ENCODE peak calls at places on chromosomes 7 and 10, in six cellular contexts. J, T, W, O, I and E are unnamed samples.

GRCh38 chr10:482848-483247 is 206.6 kb downstream of the DIP2C start:
- DNase-seq in J (no peak), I (no peak), O (no peak), T (no peak), W (no peak), E (no peak)

GRCh38 chr10:72014785-72015480 is 50.7 kb downstream of the CHST3 start:
- DNase-seq in J (no peak), W (no peak), I (no peak), O (no peak), T (no peak), E (no peak)

GRCh38 chr7:35386082-35386815 is 132.3 kb upstream of the TBX20 start:
- DNase-seq in O (no peak), W (no peak), T (no peak), J (no peak), I (no peak), E (no peak)

GRCh38 chr7:30476401-30477145 is 2.0 kb downstream of the NOD1 start:
- DNase-seq in W (no peak), I (no peak), J (no peak), T (no peak), O (no peak), E (no peak)

GRCh38 chr10:27426948-27427467 is 77.1 kb upstream of the RAB18 start:
- DNase-seq in J (no peak), T (no peak), W (no peak), I (no peak), O (no peak), E (no peak)

GRCh38 chr10:99619851-99620712 is at the start of gene SLC25A28:
- DNase-seq in O (peak), J (peak), I (peak), W (peak), T (peak), E (peak)

GRCh38 chr7:4738711-4739527 is 36.5 kb upstream of the AP5Z1 start:
- DNase-seq in I (no peak), T (no peak), O (no peak), J (peak), W (peak), E (no peak)

GRCh38 chr10:77086081-77086480 is 551.5 kb downstream of the KCNMA1 start:
- DNase-seq in W (no peak), I (no peak), O (no peak), T (no peak), J (no peak), E (no peak)

GRCh38 chr7:52682993-52683392 is 352.4 kb upstream of the POM121L12 start:
- DNase-seq in I (no peak), J (no peak), O (no peak), W (no peak), T (no peak), E (no peak)

GRCh38 chr10:84523509-84523908 is 195.1 kb downstream of the CCSER2 start:
- DNase-seq in O (no peak), I (no peak), W (no peak), J (peak), T (no peak), E (no peak)

GRCh38 chr10:70647086-70647485 is 25.2 kb upstream of the ADAMTS14 start:
- DNase-seq in O (no peak), T (no peak), W (no peak), I (no peak), J (no peak), E (no peak)

GRCh38 chr7:71626206-71626605 is 494.3 kb downstream of the GALNT17 start:
- DNase-seq in T (no peak), I (no peak), O (no peak), W (no peak), J (no peak), E (no peak)

GRCh38 chr7:925601-926000 is 28.9 kb downstream of the ADAP1 start:
- DNase-seq in J (no peak), O (no peak), W (no peak), T (no peak), I (no peak), E (no peak)

GRCh38 chr10:67779455-67780205 is 58.4 kb downstream of the DNAJC12 start:
- DNase-seq in I (no peak), T (no peak), W (peak), O (no peak), J (peak), E (no peak)

GRCh38 chr7:80387634-80388033 is 124.2 kb downstream of the GNAT3 start:
- DNase-seq in T (no peak), W (no peak), I (no peak), J (no peak), O (no peak), E (no peak)

GRCh38 chr7:115910541-115911164 is 119.9 kb downstream of the TFEC start:
- DNase-seq in J (peak), O (no peak), T (no peak), W (no peak), I (no peak), E (no peak)

GRCh38 chr7:55569797-55570196 is 2.5 kb downstream of the VOPP1 start:
- DNase-seq in J (no peak), O (no peak), W (no peak), I (no peak), T (no peak), E (no peak)

GRCh38 chr10:85598646-85599045 is 767.9 kb downstream of the GRID1 start:
- DNase-seq in I (no peak), J (no peak), O (no peak), W (no peak), T (no peak), E (no peak)

GRCh38 chr7:63900394-63901203 is 98.0 kb upstream of the ZNF722 start:
- DNase-seq in W (peak), O (no peak), I (no peak), J (no peak), T (no peak), E (no peak)

GRCh38 chr10:6182454-6183098 is 20.2 kb upstream of the PFKFB3 start:
- DNase-seq in W (no peak), I (no peak), J (no peak), T (no peak), O (no peak), E (no peak)

GRCh38 chr10:44921506-44921905 is 10.4 kb downstream of the TMEM72 start:
- DNase-seq in T (no peak), J (no peak), O (no peak), I (no peak), W (no peak), E (no peak)

GRCh38 chr7:80584778-80585177 is 53.7 kb upstream of the CD36 start:
- DNase-seq in O (no peak), I (no peak), T (no peak), J (peak), W (no peak), E (no peak)

GRCh38 chr7:8893761-8894160 is 460.4 kb downstream of the NXPH1 start:
- DNase-seq in T (no peak), O (no peak), J (no peak), I (no peak), W (no peak), E (no peak)

GRCh38 chr7:3179456-3179855 is 121.6 kb upstream of the SDK1 start:
- DNase-seq in I (no peak), J (peak), T (no peak), W (no peak), O (no peak), E (no peak)

GRCh38 chr7:102019461-102019860 is 202.0 kb downstream of the CUX1 start:
- DNase-seq in W (no peak), O (no peak), T (no peak), J (no peak), I (no peak), E (no peak)

GRCh38 chr10:121633056-121633455 is 34.8 kb upstream of the FGFR2 start:
- DNase-seq in O (no peak), W (no peak), T (no peak), I (no peak), J (no peak), E (no peak)

GRCh38 chr7:48360574-48360973 is 189.3 kb downstream of the ABCA13 start:
- DNase-seq in I (no peak), J (no peak), O (no peak), T (no peak), W (no peak), E (no peak)

GRCh38 chr7:72781161-72781560 is 46.8 kb downstream of the TYW1B start:
- DNase-seq in W (peak), J (no peak), I (no peak), O (no peak), T (no peak), E (no peak)

GRCh38 chr10:45550903-45551302 is 121.7 kb downstream of the ZFAND4 start:
- DNase-seq in T (no peak), O (no peak), J (no peak), W (no peak), I (no peak), E (no peak)

GRCh38 chr10:126204320-126204719 is 184.0 kb downstream of the ADAM12 start:
- DNase-seq in O (no peak), W (no peak), J (no peak), I (no peak), T (no peak), E (no peak)

GRCh38 chr7:92177362-92177761 is 1.6 kb downstream of the LRRD1 start:
- DNase-seq in T (no peak), O (no peak), W (no peak), I (no peak), J (no peak), E (no peak)

DNA sequence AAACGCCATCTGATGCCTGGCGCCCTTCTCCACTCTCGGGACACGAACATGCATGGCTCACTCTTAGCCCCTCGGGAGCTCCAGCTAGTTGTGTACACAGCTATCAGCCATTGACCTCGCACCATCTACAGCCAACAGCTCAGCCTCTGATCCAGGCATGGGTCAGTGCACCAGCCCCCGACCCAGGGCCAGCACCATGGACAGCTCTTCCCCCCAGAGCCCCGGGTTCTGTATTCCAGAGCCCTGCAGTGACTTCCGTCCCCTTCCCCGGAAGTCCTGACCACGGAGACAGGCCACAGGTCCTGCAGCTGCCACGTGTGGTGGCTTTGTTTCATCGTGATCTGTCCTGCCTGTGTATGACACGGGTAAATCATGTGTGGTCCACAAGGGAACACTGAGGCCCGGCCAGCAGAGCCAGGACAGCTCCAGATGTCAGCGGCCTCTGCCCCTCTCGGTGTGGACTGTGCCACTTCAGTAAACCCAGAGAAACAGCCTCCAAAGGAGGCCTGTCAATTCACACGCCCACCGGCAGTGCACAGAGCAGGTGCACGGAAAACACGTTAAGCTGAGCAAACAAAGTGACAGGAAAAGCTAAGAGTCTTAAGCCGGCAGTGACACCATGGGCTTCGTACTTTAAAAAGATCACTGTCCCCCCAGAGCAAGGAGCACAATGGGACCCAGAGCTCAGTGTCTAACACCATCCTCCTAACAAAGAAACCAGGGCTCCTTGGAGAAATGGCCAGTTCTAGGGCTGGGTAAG is 13.0 kb downstream of the STK32C start:
- DNase-seq in T (no peak), W (peak), O (no peak), J (no peak), I (no peak), E (no peak)
- TF ChIP-seq TAF1 in T (no peak), W (no peak), O (no peak), J (no peak), I (no peak), E (no peak)

GRCh38 chr7:39249635-39250034 is 271.9 kb downstream of the POU6F2 start:
- DNase-seq in I (no peak), J (no peak), W (no peak), T (no peak), O (no peak), E (no peak)
- TF ChIP-seq POLR2AphosphoS5 in I (no peak), J (no peak), W (no peak), T (no peak), O (no peak), E (no peak)

GRCh38 chr10:30436200-30436599 is 2.2 kb downstream of the MAP3K8 start:
- DNase-seq in J (no peak), W (peak), T (no peak), I (no peak), O (peak), E (no peak)
- TF ChIP-seq POLR2A in J (no peak), W (no peak), T (no peak), I (peak), O (no peak), E (no peak)

DNA sequence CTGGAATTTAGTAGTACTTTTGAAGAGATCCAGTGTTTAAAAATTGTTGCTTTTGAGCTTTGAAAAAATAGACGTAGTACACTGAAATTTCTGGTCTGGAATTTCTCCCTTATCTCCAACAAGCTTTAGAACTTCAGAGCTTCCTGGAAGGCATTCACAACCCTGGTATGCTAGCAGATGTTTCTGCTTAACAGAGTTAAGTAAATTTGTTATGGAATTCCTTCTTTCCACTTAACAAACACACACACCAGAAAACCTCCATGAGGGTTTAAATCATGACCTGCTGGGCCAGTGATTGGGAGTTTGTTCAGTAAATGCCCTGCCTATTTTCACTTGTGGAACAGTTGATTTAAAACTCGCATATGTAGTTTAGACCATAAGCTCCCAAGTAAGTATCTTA is 13.7 kb downstream of the ASB15 start:
- DNase-seq in I (no peak), O (no peak), W (no peak), T (no peak), J (peak), E (no peak)
- TF ChIP-seq TAF1 in I (no peak), O (no peak), W (no peak), T (no peak), J (no peak), E (no peak)

DNA sequence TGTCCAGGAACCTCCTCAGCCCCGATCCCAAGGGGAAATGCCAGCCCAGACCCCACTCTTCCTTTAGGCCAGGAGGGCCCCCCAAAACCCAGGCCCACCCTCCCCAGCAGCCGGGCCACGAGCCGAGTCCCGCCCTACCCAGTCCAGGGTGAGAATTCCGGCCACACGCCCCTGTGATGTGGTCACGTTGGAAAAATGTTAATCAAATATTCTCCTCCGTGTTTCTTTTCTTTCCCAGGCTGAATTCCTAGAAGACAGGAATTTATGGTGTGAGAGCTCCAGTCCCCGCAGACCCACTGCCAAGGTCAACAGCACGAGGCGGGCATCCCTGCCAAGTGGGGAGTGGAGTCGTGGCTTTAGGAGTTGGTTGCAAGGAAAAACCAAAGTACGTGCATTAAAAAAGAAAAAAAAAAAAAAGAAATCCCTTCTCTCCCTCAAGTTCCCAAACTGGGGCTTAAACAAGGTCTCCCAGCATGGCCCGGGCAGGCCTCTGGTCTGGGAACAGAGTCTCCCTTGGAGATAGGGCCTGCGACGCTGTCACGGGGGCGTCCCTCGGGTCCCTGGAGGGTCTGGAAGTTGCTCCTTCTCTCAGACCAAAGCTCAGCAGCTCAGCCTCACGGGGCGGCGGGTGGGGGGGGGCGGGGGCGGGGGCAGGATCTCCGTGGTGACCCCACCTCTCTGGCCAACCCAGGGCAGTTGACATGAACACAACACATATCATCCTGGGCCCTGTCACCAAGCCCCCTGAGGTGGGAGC is 28.1 kb upstream of the ELN start:
- DNase-seq in O (no peak), W (no peak), I (no peak), J (no peak), T (no peak), E (no peak)
- TF ChIP-seq POLR2AphosphoS5 in O (no peak), W (no peak), I (no peak), J (no peak), T (no peak), E (no peak)

GRCh38 chr7:96321670-96322372 is at the start of gene SLC25A13:
- DNase-seq in J (peak), T (peak), W (peak), O (no peak), I (peak), E (peak)
- TF ChIP-seq POLR2A in J (peak), T (peak), W (peak), O (peak), I (peak), E (peak)

GRCh38 chr10:114504769-114505579 is 100.7 kb upstream of the AFAP1L2 start:
- DNase-seq in O (no peak), J (peak), I (no peak), T (no peak), W (no peak), E (no peak)
- TF ChIP-seq TAF1 in O (no peak), J (no peak), I (no peak), T (no peak), W (no peak), E (no peak)